ENCODE peak calls at places on chromosomes 3 and 15, in four cellular contexts. One of them, this sample, is unnamed.

GRCh38 chr15:27086800-27087199 is 115.8 kb downstream of the GABRG3 start:
- DNase-seq in GM12878: no peak
- DNase-seq in K562: no peak
- DNase-seq in H1: no peak
- DNase-seq in this sample: no peak

GRCh38 chr15:33226559-33227181 is 32.2 kb upstream of the FMN1 start:
- DNase-seq in GM12878: peak
- DNase-seq in K562: peak
- DNase-seq in H1: no peak
- DNase-seq in this sample: no peak

GRCh38 chr15:56716334-56716733 is 17.0 kb downstream of the ZNF280D start:
- DNase-seq in GM12878: no peak
- DNase-seq in K562: no peak
- DNase-seq in H1: no peak
- DNase-seq in this sample: no peak

GRCh38 chr3:119258915-119259314 is 18.2 kb upstream of the B4GALT4 start:
- DNase-seq in GM12878: no peak
- DNase-seq in K562: no peak
- DNase-seq in H1: no peak
- DNase-seq in this sample: no peak

GRCh38 chr3:131072845-131073244 is 46.2 kb downstream of the NEK11 start:
- DNase-seq in GM12878: no peak
- DNase-seq in K562: peak
- DNase-seq in H1: no peak
- DNase-seq in this sample: no peak

GRCh38 chr15:72168131-72168825 is 29.3 kb downstream of the GRAMD2A start:
- DNase-seq in GM12878: no peak
- DNase-seq in K562: no peak
- DNase-seq in H1: no peak
- DNase-seq in this sample: no peak

GRCh38 chr3:48826451-48826850 is 21.2 kb downstream of the PRKAR2A start:
- DNase-seq in GM12878: no peak
- DNase-seq in K562: no peak
- DNase-seq in H1: no peak
- DNase-seq in this sample: no peak

GRCh38 chr3:47409688-47410416 is 29.0 kb downstream of the PTPN23 start:
- DNase-seq in GM12878: no peak
- DNase-seq in K562: no peak
- DNase-seq in H1: no peak
- DNase-seq in this sample: no peak

GRCh38 chr3:114879059-114880031 is 267.7 kb downstream of the ZBTB20 start:
- DNase-seq in GM12878: peak
- DNase-seq in K562: no peak
- DNase-seq in H1: no peak
- DNase-seq in this sample: no peak

GRCh38 chr15:77554306-77555080 is 78.2 kb downstream of the LINGO1 start:
- DNase-seq in GM12878: no peak
- DNase-seq in K562: no peak
- DNase-seq in H1: no peak
- DNase-seq in this sample: no peak

GRCh38 chr15:81894069-81894468 is 151.7 kb downstream of the MEX3B start:
- DNase-seq in GM12878: no peak
- DNase-seq in K562: no peak
- DNase-seq in H1: no peak
- DNase-seq in this sample: no peak

DNA sequence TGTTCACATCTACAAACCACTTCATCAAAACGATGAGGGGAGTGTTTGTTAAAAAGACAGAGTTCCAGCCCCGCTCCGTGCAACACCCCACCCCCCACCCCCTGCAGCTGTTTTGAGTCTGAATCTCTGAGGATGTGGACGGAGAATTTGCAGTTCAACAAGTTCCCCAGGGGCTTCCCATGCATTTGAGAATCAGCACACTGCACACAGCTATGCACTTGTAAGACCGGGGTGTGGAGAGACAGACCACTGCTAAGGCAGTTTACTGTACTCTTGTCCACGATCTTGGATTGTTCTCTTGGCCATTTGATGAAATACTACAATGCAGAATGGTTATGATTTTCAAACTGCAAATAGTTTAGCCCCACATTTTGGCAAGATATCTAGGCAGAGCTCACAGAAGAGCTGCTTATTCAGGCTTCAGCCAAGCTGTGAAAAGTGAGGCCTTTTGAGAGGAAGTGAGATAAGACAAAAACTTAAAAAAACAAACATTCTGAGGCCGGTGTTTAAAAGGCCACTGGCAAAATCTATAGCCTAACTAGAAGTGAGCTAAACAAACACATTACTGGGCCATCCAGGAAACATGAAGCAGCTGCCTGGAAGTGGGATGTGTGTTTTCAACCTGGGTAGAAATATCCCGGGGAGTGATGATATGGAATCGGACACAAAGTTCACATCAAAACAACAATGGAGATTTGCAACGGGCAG is 308.2 kb upstream of the ADAMTS9 start:
- DNase-seq in GM12878: no peak
- DNase-seq in K562: no peak
- DNase-seq in H1: no peak
- DNase-seq in this sample: peak
- TF ChIP-seq CBX5 in GM12878: no peak
- TF ChIP-seq CBX5 in K562: no peak
- TF ChIP-seq CBX5 in H1: no peak
- TF ChIP-seq CBX5 in this sample: no peak

GRCh38 chr15:35741395-35741794 is 195.4 kb upstream of the DPH6 start:
- DNase-seq in GM12878: no peak
- DNase-seq in K562: no peak
- DNase-seq in H1: no peak
- DNase-seq in this sample: no peak

GRCh38 chr15:35743320-35743719 is 197.4 kb upstream of the DPH6 start:
- DNase-seq in GM12878: no peak
- DNase-seq in K562: no peak
- DNase-seq in H1: no peak
- DNase-seq in this sample: no peak

GRCh38 chr15:35741881-35742280 is 195.9 kb upstream of the DPH6 start:
- DNase-seq in GM12878: no peak
- DNase-seq in K562: no peak
- DNase-seq in H1: no peak
- DNase-seq in this sample: no peak

GRCh38 chr15:35738370-35738769 is 192.4 kb upstream of the DPH6 start:
- DNase-seq in GM12878: no peak
- DNase-seq in K562: no peak
- DNase-seq in H1: no peak
- DNase-seq in this sample: no peak

DNA sequence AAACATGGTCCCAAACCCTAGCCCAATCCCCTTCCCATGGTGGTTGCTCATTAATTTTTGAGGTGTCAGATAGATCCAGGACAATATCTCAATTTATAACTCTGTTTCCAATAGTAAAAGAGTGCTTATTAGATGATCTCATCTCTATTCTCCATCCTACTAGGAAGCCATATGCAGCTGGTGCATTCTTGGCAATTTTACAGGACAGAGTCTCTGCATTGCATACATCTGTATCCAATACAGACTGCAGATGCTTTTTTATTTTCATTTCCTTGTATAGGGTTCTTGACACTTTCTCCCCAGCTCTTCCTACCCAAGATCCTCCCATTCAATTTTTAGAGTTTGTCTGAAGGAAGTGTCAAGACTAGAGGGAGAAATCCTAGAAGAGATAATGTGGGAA is 194.8 kb upstream of the DPH6 start:
- DNase-seq in GM12878: no peak
- DNase-seq in K562: no peak
- DNase-seq in H1: no peak
- DNase-seq in this sample: no peak
- TF ChIP-seq SP1 in GM12878: no peak
- TF ChIP-seq SP1 in K562: no peak
- TF ChIP-seq SP1 in H1: no peak
- TF ChIP-seq SP1 in this sample: no peak

DNA sequence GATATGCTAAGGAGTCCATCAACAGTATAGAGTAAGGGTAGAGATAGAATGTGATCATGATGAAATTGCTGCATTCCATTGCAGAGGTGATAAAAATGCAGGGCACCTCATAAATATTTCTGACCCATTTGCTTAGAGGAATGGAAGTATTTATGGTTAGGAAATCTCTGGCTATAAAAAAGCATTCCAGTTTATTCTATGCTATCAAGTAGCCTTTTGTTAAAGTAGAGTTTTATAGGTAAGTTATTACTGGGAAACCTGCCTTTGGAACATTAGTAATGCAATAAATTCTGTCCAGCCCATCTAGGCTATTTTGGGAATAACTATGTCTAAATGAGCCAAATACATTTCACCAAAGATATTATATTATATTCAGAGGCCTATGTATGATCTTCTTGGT is 19.8 kb upstream of the STRIT1 start:
- DNase-seq in GM12878: no peak
- DNase-seq in K562: no peak
- DNase-seq in H1: no peak
- DNase-seq in this sample: no peak
- TF ChIP-seq CBX5 in GM12878: no peak
- TF ChIP-seq CBX5 in K562: no peak
- TF ChIP-seq CBX5 in H1: no peak
- TF ChIP-seq CBX5 in this sample: no peak

DNA sequence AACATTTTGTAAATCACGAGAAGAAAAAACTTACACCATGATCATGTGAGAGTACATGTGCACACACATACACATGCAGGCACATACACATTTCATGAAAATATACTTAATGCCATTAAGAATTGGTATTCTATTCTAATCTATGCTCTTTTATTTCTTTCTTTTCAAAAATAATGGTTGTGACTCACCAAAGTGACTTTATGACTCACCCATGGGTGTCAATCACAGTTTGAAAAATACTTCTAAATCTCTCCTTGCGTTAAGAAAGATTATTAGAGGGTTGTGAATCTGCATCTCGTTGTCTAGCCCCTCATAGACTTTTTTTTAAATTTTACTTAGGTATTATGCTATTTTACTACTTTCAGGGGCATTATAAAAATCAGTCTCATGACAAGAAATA is 254.2 kb downstream of the TUSC7 start:
- DNase-seq in GM12878: no peak
- DNase-seq in K562: no peak
- DNase-seq in H1: no peak
- DNase-seq in this sample: no peak
- TF ChIP-seq SP1 in GM12878: no peak
- TF ChIP-seq SP1 in K562: no peak
- TF ChIP-seq SP1 in H1: no peak
- TF ChIP-seq SP1 in this sample: no peak

DNA sequence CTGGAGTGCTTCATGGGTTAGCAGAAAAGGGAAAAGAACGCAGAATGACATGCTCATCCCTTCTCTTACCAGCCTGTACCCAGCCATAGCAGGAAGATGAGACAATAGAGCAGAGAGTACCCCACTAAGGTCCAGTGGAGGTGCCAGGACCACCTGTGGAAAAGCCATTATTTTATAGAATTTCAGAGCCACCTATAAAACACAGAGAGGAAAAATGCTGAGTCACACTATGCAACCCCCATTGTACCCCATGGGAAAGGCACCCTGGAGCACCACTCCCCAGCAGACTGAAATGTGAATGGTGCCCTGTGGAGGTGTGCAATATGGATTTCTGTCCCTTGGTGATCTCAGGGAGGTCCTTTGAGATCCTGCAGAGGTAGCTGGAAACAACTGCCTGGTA is 97.2 kb downstream of the HES1 start:
- DNase-seq in GM12878: no peak
- DNase-seq in K562: no peak
- DNase-seq in H1: no peak
- DNase-seq in this sample: no peak
- TF ChIP-seq CBX5 in GM12878: no peak
- TF ChIP-seq CBX5 in K562: no peak
- TF ChIP-seq CBX5 in H1: no peak
- TF ChIP-seq CBX5 in this sample: no peak

DNA sequence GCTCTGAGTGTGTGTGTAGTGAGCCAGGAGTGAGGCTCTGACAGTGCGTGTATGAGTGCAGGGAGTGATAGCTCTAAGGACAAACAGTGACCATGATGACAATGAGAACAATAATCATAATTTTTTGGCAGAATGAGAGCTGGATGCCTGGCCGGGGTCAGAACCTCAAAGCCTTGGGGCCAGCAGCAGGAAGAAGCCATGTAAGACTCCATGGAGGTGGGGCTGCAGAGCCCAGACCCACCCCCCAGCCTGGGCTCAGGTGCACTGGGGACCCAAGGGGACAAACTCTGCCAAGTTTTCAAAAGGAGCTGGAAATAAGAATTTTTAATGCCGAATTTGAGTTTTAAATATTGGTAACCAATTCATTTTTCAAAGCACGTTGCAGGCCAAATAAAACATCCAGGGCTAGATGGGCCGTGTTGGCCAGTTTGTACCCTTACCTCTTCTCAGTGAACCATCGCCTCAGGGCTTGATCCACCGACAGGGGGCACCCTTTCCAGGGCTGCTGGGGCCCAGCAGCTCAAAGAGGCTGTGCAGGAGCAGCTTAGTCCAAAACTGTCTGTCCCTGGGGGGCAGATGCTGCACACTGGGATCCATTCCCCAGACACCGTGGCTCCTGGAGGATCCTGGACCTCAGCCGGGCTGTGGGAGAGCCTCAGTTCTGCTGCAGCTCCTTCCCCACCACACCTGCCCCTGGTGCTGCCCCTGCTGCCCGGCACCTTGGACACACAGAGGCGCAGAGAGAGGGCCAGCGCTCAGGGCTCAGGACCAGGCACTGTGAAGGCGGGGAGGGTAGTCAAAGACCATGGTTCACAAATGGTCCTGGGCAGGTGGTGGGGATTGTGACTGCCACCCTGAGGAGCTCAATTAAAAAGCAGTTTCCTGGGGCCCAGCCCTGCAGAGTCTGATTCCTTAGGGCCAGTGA is 86.1 kb upstream of the PRR20G start:
- DNase-seq in GM12878: no peak
- DNase-seq in K562: peak
- DNase-seq in H1: peak
- DNase-seq in this sample: no peak
- TF ChIP-seq SP1 in GM12878: no peak
- TF ChIP-seq SP1 in K562: no peak
- TF ChIP-seq SP1 in H1: no peak
- TF ChIP-seq SP1 in this sample: no peak

DNA sequence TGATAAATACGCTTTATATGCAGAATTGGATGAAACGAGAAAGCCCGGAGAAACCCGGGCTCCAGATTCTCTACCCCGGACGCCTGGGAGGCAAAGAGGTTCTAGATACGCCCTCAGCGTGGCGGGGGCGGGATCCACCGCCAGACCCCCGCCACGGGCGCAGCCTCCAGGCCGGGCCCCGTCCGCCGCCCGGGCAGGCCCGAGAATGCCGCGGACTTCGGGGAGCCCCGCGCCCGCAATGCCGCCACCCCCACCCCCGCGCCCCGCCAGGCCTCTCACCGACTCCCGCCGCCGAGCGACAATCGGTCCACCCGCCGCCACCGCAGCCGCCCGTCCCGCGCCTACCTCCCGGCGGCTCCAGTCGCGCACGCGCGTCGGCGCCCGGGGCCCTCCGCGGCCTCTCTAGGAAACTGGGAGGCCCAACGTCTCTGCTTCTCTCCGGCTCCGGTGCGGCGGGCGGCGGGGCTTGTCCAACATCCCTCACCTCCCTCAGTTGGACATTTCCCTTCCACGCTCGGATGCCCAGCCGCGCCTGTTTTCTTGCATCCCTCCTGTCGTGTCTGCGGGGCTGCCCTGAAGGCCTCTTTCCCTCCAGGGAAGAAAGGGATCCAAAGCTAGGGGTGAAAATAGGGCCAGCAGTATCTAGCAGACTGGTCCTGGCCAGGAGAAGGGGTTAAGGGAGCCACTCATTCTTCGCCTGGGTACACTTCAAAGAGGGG is at the start of gene ZNF445:
- DNase-seq in GM12878: no peak
- DNase-seq in K562: peak
- DNase-seq in H1: peak
- DNase-seq in this sample: peak
- TF ChIP-seq CBX5 in GM12878: no peak
- TF ChIP-seq CBX5 in K562: no peak
- TF ChIP-seq CBX5 in H1: no peak
- TF ChIP-seq CBX5 in this sample: no peak